ENCODE peak calls at places on chromosomes 1 and 21, in eight cellular contexts. P is GM13977, V is PC-9, O is MM.1S, A is fibroblast of lung, G is thyroid gland, S is neural crest cell, M is nephron progenitor cell. H is an unnamed sample.

GRCh38 chr1:118862755-118863154 is 125.4 kb downstream of the TBX15 start:
- DNase-seq in P (no peak), V (no peak), O (no peak), A (peak; percentile 36), G (no peak), S (no peak), M (no peak), H (no peak)

GRCh38 chr21:44466351-44466954 is 11.1 kb downstream of the LRRC3 start:
- DNase-seq in P (no peak), V (no peak), O (no peak), A (no peak), G (no peak), S (no peak), M (no peak), H (no peak)

GRCh38 chr1:218514694-218515093 is 169.6 kb downstream of the TGFB2 start:
- DNase-seq in P (no peak), V (no peak), O (no peak), A (no peak), G (no peak), S (no peak), M (no peak), H (no peak)

GRCh38 chr1:183227963-183228649 is 42.0 kb downstream of the LAMC2 start:
- DNase-seq in P (peak; percentile 64), V (no peak), O (peak; percentile 58), A (peak; percentile 29), G (peak; percentile 48), S (peak; percentile 67), M (peak; percentile 69), H (peak; percentile 71)

GRCh38 chr1:175635092-175635491 is 108.3 kb downstream of the TNR start:
- DNase-seq in P (no peak), V (no peak), O (no peak), A (no peak), G (no peak), S (no peak), M (no peak), H (no peak)

GRCh38 chr21:42567181-42567560 is 53.5 kb downstream of the SLC37A1 start:
- DNase-seq in P (no peak), V (no peak), O (no peak), A (no peak), G (no peak), S (no peak), M (no peak), H (no peak)

GRCh38 chr1:46132529-46133180 is at the start of gene PIK3R3:
- DNase-seq in P (peak; percentile 95), V (peak; percentile 95), O (peak; percentile 98), A (peak; percentile 99), G (peak; percentile 99), S (peak; percentile 93), M (peak; percentile 96), H (peak; percentile 97)

GRCh38 chr1:241924080-241924808 is 33.3 kb upstream of the BECN2 start:
- DNase-seq in P (no peak), V (no peak), O (no peak), A (no peak), G (no peak), S (no peak), M (no peak), H (no peak)

GRCh38 chr1:101506541-101507164 is 269.8 kb downstream of the S1PR1 start:
- DNase-seq in P (peak; percentile 33), V (no peak), O (peak; percentile 20), A (peak; percentile 13), G (peak; percentile 6), S (peak; percentile 53), M (peak; percentile 35), H (peak; percentile 23)

GRCh38 chr1:23037081-23037740 is 17.9 kb downstream of the KDM1A start:
- DNase-seq in P (no peak), V (no peak), O (no peak), A (peak; percentile 75), G (no peak), S (no peak), M (no peak), H (no peak)

GRCh38 chr1:62515055-62515454 is 78.2 kb downstream of the USP1 start:
- DNase-seq in P (no peak), V (no peak), O (no peak), A (no peak), G (no peak), S (no peak), M (no peak), H (no peak)

GRCh38 chr1:78143152-78143551 is 97.4 kb downstream of the GIPC2 start:
- DNase-seq in P (peak; percentile 26), V (no peak), O (peak; percentile 55), A (no peak), G (no peak), S (no peak), M (no peak), H (peak; percentile 21)

GRCh38 chr1:180278193-180278556 is 48.1 kb downstream of the LHX4 start:
- DNase-seq in P (no peak), V (no peak), O (no peak), A (no peak), G (no peak), S (no peak), M (no peak), H (no peak)

GRCh38 chr1:243765676-243766075 is 84.4 kb downstream of the AKT3 start:
- DNase-seq in P (no peak), V (no peak), O (no peak), A (no peak), G (no peak), S (no peak), M (no peak), H (no peak)

GRCh38 chr1:205395616-205396015 is 26.2 kb downstream of the LEMD1 start:
- DNase-seq in P (no peak), V (no peak), O (no peak), A (no peak), G (no peak), S (no peak), M (no peak), H (no peak)

DNA sequence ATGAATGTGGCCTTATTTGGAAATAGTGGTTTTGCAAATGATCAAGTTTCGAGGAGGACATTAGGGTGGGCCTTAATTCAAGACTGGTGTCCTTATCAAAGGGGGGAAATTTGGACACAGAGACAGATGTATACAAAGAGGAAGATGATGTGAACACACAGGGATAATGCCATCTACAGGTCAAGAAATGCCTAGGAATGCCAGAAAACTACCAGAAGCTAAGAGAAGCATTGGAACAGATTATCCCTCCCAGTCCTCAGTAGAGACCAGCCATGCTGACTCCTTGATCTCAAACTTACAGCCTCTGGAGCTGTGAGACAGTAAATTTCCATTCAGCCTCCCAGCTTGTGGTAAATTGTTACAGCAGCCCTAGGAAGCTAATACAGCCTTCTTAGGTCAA is 151.4 kb downstream of the PTGER3 start:
- DNase-seq in P (no peak), V (no peak), O (no peak), A (no peak), G (no peak), S (no peak), M (no peak), H (no peak)
- TF ChIP-seq CTCF in P (peak; percentile 26), V (no peak), O (no peak), A (no peak), G (no peak), S (no peak), M (peak; percentile 13), H (no peak)

DNA sequence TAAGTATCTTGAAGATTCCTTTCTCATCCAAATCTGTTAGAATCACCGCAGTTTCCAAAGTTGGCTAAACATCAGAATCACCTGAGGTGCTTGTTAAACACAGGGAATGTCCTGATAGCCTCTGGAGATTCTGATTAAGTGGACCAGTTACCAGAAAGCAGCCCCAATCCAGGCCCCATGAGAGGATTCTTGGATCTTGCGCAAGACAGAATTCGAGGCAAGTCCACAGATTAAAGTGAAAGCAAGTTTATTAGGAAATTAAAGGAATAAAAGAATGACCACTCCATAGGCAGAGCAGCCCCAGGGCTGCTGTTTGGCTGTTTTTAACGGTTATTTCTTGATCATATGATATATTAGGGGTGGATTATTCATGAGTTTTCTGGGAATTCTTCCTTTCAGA is 176.1 kb downstream of the ROR1 start:
- DNase-seq in P (no peak), V (no peak), O (no peak), A (no peak), G (peak; percentile 48), S (no peak), M (no peak), H (no peak)
- TF ChIP-seq CTCF in P (no peak), V (no peak), O (no peak), A (no peak), G (no peak), S (no peak), M (no peak), H (no peak)

DNA sequence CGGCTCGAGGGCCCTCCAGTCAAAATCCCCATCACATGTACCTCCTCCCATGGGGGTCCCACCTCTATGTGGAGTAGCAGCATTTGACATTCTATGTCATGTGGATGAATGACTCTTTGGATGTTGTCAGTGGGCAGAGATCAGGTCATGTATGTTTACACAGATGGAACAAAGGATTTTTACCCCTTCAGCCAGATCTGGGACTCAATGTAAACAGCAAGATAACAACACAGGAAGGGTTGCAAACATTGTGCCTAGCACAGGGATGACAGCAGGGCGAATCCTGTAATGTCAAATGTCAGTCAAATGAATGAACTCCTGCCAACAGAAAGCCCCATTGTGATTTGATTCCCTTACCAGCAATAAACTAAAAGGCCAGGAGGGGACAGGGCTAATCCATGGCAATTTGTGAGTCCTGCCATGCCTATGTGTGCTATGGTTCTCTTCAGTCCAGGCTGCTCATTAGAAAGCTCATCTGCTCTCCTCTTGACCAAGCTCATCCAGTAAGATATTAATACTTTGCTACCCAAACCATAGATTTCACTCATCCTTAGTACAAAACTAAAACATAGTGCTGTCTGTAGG is 60.3 kb downstream of the PGBD5 start:
- DNase-seq in P (no peak), V (no peak), O (no peak), A (no peak), G (no peak), S (no peak), M (no peak), H (no peak)
- TF ChIP-seq CTCF in P (no peak), V (no peak), O (no peak), A (no peak), G (no peak), S (peak; percentile 35), M (no peak), H (no peak)

DNA sequence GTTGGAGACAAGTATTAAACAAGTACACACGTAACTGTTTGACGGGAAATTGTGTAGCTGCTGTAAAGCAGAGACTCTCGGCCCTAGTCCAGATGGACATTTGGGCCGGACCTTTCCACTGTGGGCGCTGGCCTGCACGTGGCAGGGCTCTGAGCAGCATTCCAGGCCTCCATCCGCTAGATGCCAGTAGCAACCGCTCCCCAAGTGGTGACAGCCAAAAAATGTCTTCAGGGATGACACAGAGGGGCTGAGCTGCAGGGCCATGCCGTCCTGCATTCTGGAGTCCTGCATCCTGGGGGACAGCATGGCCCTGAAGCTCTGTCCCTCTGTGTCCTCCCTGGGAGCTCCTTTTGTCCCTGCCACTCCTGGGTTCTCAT is 24.8 kb downstream of the A3GALT2 start:
- DNase-seq in P (no peak), V (no peak), O (no peak), A (no peak), G (peak; percentile 5), S (no peak), M (no peak), H (no peak)
- TF ChIP-seq CTCF in P (no peak), V (no peak), O (no peak), A (no peak), G (no peak), S (no peak), M (no peak), H (no peak)

DNA sequence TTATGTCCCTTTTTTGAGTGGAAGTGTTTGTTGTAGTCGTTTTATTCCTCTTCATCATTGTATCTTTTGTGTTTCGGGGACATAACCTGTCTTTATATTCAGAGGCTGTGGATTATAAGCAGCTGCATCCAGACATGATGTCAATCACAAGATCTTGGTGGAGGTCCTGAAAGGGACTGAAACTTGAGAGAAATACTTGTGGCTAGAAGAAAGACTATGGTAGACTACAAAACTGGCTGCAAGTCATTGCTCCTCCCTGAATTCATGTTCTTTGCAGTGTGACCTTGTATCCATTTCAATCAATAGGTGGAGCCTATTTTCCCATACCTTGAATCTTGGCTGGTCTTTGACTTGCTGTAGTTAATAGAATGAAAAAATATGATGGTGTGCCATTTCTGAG is 442.4 kb upstream of the PLXNA2 start:
- DNase-seq in P (no peak), V (no peak), O (peak; percentile 84), A (no peak), G (no peak), S (no peak), M (no peak), H (no peak)
- TF ChIP-seq CTCF in P (no peak), V (no peak), O (no peak), A (no peak), G (no peak), S (no peak), M (no peak), H (no peak)

H was measured in GM13976.